ENCODE peak calls at places on chromosomes 6 and 20, in four cellular contexts. One of them, this sample, is unnamed.

GRCh38 chr6:30814137-30815084 is 69.9 kb upstream of the DDR1 start:
- DNase-seq in body of pancreas: no peak
- DNase-seq in transverse colon: peak
- DNase-seq in H54: peak
- DNase-seq in this sample: no peak

GRCh38 chr6:166692723-166693302 is 65.8 kb upstream of the RPS6KA2 start:
- DNase-seq in body of pancreas: no peak
- DNase-seq in transverse colon: no peak
- DNase-seq in H54: no peak
- DNase-seq in this sample: no peak

GRCh38 chr6:18242062-18242851 is 22.1 kb downstream of the DEK start:
- DNase-seq in body of pancreas: no peak
- DNase-seq in transverse colon: no peak
- DNase-seq in H54: no peak
- DNase-seq in this sample: no peak

GRCh38 chr6:30091577-30092381 is 16.2 kb upstream of the RNF39 start:
- DNase-seq in body of pancreas: no peak
- DNase-seq in transverse colon: peak
- DNase-seq in H54: peak
- DNase-seq in this sample: no peak

GRCh38 chr6:149026530-149026942 is 279.7 kb downstream of the UST start:
- DNase-seq in body of pancreas: no peak
- DNase-seq in transverse colon: no peak
- DNase-seq in H54: no peak
- DNase-seq in this sample: no peak

GRCh38 chr6:105326838-105327745 is 75.8 kb downstream of the PREP start:
- DNase-seq in body of pancreas: peak
- DNase-seq in transverse colon: no peak
- DNase-seq in H54: peak
- DNase-seq in this sample: no peak

GRCh38 chr6:150293423-150294280 is 75.2 kb upstream of the IYD start:
- DNase-seq in body of pancreas: no peak
- DNase-seq in transverse colon: no peak
- DNase-seq in H54: peak
- DNase-seq in this sample: no peak

GRCh38 chr6:84774174-84775158 is 10.1 kb upstream of the TBX18 start:
- DNase-seq in body of pancreas: peak
- DNase-seq in transverse colon: no peak
- DNase-seq in H54: no peak
- DNase-seq in this sample: no peak

GRCh38 chr6:122389704-122390103 is 9.7 kb upstream of the HSF2 start:
- DNase-seq in body of pancreas: no peak
- DNase-seq in transverse colon: no peak
- DNase-seq in H54: no peak
- DNase-seq in this sample: no peak

GRCh38 chr20:58213112-58213511 is 15.3 kb downstream of the ANKRD60 start:
- DNase-seq in body of pancreas: peak
- DNase-seq in transverse colon: no peak
- DNase-seq in H54: no peak
- DNase-seq in this sample: no peak

GRCh38 chr6:142888461-142888860 is 56.5 kb downstream of the HIVEP2 start:
- DNase-seq in body of pancreas: no peak
- DNase-seq in transverse colon: no peak
- DNase-seq in H54: no peak
- DNase-seq in this sample: no peak

GRCh38 chr6:118574051-118574865 is 26.2 kb downstream of the PLN start:
- DNase-seq in body of pancreas: no peak
- DNase-seq in transverse colon: no peak
- DNase-seq in H54: no peak
- DNase-seq in this sample: no peak

GRCh38 chr20:822651-823325 is 10.7 kb upstream of the FAM110A start:
- DNase-seq in body of pancreas: no peak
- DNase-seq in transverse colon: no peak
- DNase-seq in H54: no peak
- DNase-seq in this sample: no peak

GRCh38 chr6:161261325-161261724 is 12.5 kb downstream of the AGPAT4 start:
- DNase-seq in body of pancreas: no peak
- DNase-seq in transverse colon: no peak
- DNase-seq in H54: peak
- DNase-seq in this sample: no peak

GRCh38 chr20:38196592-38196991 is 31.5 kb upstream of the TGM2 start:
- DNase-seq in body of pancreas: peak
- DNase-seq in transverse colon: peak
- DNase-seq in H54: no peak
- DNase-seq in this sample: no peak

GRCh38 chr6:113351183-113351834 is 505.8 kb upstream of the MARCKS start:
- DNase-seq in body of pancreas: no peak
- DNase-seq in transverse colon: no peak
- DNase-seq in H54: no peak
- DNase-seq in this sample: no peak

GRCh38 chr6:113786168-113786567 is 71.0 kb upstream of the MARCKS start:
- DNase-seq in body of pancreas: no peak
- DNase-seq in transverse colon: no peak
- DNase-seq in H54: no peak
- DNase-seq in this sample: no peak

GRCh38 chr20:768426-768978 is at the start of gene SLC52A3:
- DNase-seq in body of pancreas: peak
- DNase-seq in transverse colon: peak
- DNase-seq in H54: no peak
- DNase-seq in this sample: no peak

GRCh38 chr20:36541227-36542018 is at the start of gene MYL9:
- DNase-seq in body of pancreas: peak
- DNase-seq in transverse colon: peak
- DNase-seq in H54: peak
- DNase-seq in this sample: peak

GRCh38 chr6:117384659-117385058 is 41.1 kb downstream of the ROS1 start:
- DNase-seq in body of pancreas: no peak
- DNase-seq in transverse colon: no peak
- DNase-seq in H54: no peak
- DNase-seq in this sample: no peak

GRCh38 chr6:146650799-146651481 is 52.2 kb downstream of the ADGB start:
- DNase-seq in body of pancreas: no peak
- DNase-seq in transverse colon: no peak
- DNase-seq in H54: no peak
- DNase-seq in this sample: no peak

GRCh38 chr6:161443868-161444267 is 170.0 kb upstream of the AGPAT4 start:
- DNase-seq in body of pancreas: no peak
- DNase-seq in transverse colon: no peak
- DNase-seq in H54: no peak
- DNase-seq in this sample: no peak

GRCh38 chr20:47606414-47607207 is 104.9 kb downstream of the NCOA3 start:
- DNase-seq in body of pancreas: no peak
- DNase-seq in transverse colon: no peak
- DNase-seq in H54: no peak
- DNase-seq in this sample: no peak

GRCh38 chr20:50285376-50286173 is 94.9 kb downstream of the CEBPB start:
- DNase-seq in body of pancreas: no peak
- DNase-seq in transverse colon: no peak
- DNase-seq in H54: no peak
- DNase-seq in this sample: no peak

GRCh38 chr20:45404438-45404837 is 3.7 kb upstream of the DBNDD2 start:
- DNase-seq in body of pancreas: no peak
- DNase-seq in transverse colon: no peak
- DNase-seq in H54: no peak
- DNase-seq in this sample: no peak

GRCh38 chr6:146582857-146583256 is 15.9 kb upstream of the ADGB start:
- DNase-seq in body of pancreas: peak
- DNase-seq in transverse colon: peak
- DNase-seq in H54: no peak
- DNase-seq in this sample: no peak

GRCh38 chr6:164216368-164216767 is 801.9 kb downstream of the QKI start:
- DNase-seq in body of pancreas: no peak
- DNase-seq in transverse colon: no peak
- DNase-seq in H54: no peak
- DNase-seq in this sample: no peak

GRCh38 chr20:18391686-18392085 is 75.1 kb downstream of the DZANK1 start:
- DNase-seq in body of pancreas: no peak
- DNase-seq in transverse colon: no peak
- DNase-seq in H54: no peak
- DNase-seq in this sample: no peak

GRCh38 chr6:163999475-164000125 is 585.1 kb downstream of the QKI start:
- DNase-seq in body of pancreas: no peak
- DNase-seq in transverse colon: no peak
- DNase-seq in H54: no peak
- DNase-seq in this sample: no peak

GRCh38 chr6:20401403-20402180 is at the start of gene E2F3:
- DNase-seq in body of pancreas: peak
- DNase-seq in transverse colon: peak
- DNase-seq in H54: peak
- DNase-seq in this sample: peak

GRCh38 chr6:20402181-20403079 is 751 bp downstream of the E2F3 start:
- DNase-seq in body of pancreas: peak
- DNase-seq in transverse colon: peak
- DNase-seq in H54: peak
- DNase-seq in this sample: no peak

GRCh38 chr6:20404641-20405032 is 3.0 kb downstream of the E2F3 start:
- DNase-seq in body of pancreas: peak
- DNase-seq in transverse colon: peak
- DNase-seq in H54: peak
- DNase-seq in this sample: no peak

GRCh38 chr6:20403080-20403765 is 1.5 kb downstream of the E2F3 start:
- DNase-seq in body of pancreas: peak
- DNase-seq in transverse colon: peak
- DNase-seq in H54: peak
- DNase-seq in this sample: peak

DNA sequence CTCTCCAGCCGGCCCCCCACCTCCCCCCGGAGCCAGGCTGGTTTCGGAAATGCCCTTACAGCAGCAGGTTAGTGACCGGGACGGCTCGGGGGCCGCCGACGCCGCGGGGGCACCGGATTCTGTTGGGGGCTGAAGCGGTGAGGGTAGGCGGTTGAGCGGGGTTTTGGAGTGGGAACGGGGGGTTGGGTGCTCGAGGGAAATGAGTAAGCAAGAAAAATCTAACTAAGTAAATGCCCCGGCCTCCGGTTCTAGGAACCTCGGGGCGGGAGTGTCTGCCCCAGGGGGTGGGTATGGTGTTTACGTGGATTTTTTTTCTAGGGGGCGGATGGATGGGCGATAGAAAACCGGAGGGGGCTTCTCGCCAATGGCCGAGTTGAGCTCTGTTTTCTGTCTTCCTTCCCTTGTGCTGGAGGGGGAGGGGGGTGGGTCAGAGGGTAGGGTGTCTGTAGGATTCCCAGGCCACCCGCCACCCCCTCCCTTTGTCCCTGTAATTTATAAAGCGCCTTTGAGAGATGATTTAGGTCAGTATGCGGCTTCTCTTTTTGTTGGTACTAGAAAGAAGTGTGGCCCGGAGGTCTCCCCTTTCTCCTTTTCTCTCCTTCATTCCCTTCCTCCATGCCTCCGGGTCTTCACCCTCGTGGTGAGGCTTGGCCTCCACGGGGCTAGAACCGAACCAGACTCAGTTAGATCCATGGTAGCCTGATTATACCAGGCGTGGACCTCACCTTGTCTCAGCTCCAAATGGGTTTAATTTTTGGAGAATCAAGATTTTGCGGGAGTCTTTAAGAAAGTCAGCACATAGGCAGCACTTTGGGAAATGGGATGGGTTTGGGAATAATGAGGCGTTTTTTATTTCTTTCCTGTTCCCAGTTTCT is 2.3 kb downstream of the E2F3 start:
- DNase-seq in body of pancreas: peak
- DNase-seq in transverse colon: peak
- DNase-seq in H54: peak
- DNase-seq in this sample: no peak
- TF ChIP-seq POLR2A in body of pancreas: no peak
- TF ChIP-seq POLR2A in transverse colon: no peak
- TF ChIP-seq POLR2A in H54: no peak
- TF ChIP-seq POLR2A in this sample: no peak

GRCh38 chr6:129568015-129568414 is 142.0 kb downstream of the ARHGAP18 start:
- DNase-seq in body of pancreas: no peak
- DNase-seq in transverse colon: no peak
- DNase-seq in H54: no peak
- DNase-seq in this sample: no peak
- TF ChIP-seq POLR2A in body of pancreas: no peak
- TF ChIP-seq POLR2A in transverse colon: no peak
- TF ChIP-seq POLR2A in H54: no peak
- TF ChIP-seq POLR2A in this sample: peak

GRCh38 chr20:32483351-32484220 is 101.5 kb downstream of the NOL4L start:
- DNase-seq in body of pancreas: peak
- DNase-seq in transverse colon: peak
- DNase-seq in H54: peak
- DNase-seq in this sample: peak
- TF ChIP-seq POLR2A in body of pancreas: peak
- TF ChIP-seq POLR2A in transverse colon: peak
- TF ChIP-seq POLR2A in H54: peak
- TF ChIP-seq POLR2A in this sample: no peak

GRCh38 chr20:43667341-43668132 is 623 bp downstream of the MYBL2 start:
- DNase-seq in body of pancreas: peak
- DNase-seq in transverse colon: no peak
- DNase-seq in H54: no peak
- DNase-seq in this sample: peak

GRCh38 chr20:43662943-43663655 is 3.8 kb upstream of the MYBL2 start:
- DNase-seq in body of pancreas: no peak
- DNase-seq in transverse colon: peak
- DNase-seq in H54: peak
- DNase-seq in this sample: no peak

GRCh38 chr20:43669332-43669731 is 2.4 kb downstream of the MYBL2 start:
- DNase-seq in body of pancreas: no peak
- DNase-seq in transverse colon: no peak
- DNase-seq in H54: peak
- DNase-seq in this sample: no peak

GRCh38 chr20:43665466-43666176 is 1.3 kb upstream of the MYBL2 start:
- DNase-seq in body of pancreas: no peak
- DNase-seq in transverse colon: no peak
- DNase-seq in H54: no peak
- DNase-seq in this sample: no peak

DNA sequence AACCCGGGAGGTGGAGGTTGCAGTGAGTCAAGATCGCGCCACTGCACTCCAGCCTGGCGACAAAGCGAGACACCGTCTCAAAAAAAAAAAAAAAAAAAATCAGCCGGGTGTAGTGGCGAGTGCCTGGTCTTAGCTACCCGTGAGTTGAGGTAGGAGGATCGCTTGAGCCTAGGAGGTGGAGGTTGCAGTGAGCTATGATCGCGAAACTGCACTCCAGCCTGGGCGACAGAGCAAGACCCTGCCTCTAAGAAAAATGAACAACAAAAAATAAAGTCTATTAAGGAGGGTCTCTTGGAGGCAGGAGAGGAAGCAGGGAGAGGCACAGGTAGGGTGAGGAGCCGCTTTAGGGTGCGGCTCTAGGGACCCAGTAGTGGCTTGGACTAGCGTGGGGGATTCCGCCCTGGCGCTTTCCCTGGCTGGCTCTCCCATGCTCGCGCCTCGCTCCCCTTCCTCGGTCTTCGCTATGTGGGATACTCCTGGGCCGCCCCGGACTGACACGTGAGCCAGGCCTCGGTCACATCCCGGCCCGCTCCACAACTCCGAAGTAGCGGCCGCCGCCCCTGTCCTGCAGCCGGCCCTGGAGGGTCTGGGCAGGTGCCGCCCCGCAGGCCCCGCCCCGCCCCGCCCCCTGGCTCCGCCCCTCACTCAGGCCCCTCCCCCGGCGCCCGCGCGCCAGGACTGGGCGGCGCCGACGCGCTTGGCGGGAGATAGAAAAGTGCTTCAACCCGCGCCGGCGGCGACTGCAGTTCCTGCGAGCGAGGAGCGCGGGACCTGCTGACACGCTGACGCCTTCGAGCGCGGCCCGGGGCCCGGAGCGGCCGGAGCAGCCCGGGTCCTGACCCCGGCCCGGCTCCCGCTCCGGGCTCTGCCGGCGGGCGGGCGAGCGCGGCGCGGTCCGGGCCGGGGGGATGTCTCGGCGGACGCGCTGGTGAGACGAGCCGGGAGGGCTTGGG is at the start of gene MYBL2:
- DNase-seq in body of pancreas: peak
- DNase-seq in transverse colon: peak
- DNase-seq in H54: peak
- DNase-seq in this sample: peak
- TF ChIP-seq POLR2A in body of pancreas: peak
- TF ChIP-seq POLR2A in transverse colon: no peak
- TF ChIP-seq POLR2A in H54: peak
- TF ChIP-seq POLR2A in this sample: no peak

This sample was measured in GM12891.